ENCODE peak calls at places on chromosome 11, in ten cellular contexts. T is T-helper 1 cell; U is HT-29; D is PC-3; O is AG09309; V is C1 segment of cervical spinal cord; E is iPS DF 19.7; K is Daoy; L is activated CD8-positive, alpha-beta memory T cell treated with anti-CD3 and anti-CD28 coated beads for 4 hours; H is activated CD4-positive, CD25-positive, alpha-beta regulatory T cell treated with anti-CD3 and anti-CD28 coated beads, Interleukin-2, amount 50 U/mL, for 72 hours. F is an unnamed sample.

GRCh38 chr11:57237204-57237681 is at the start of gene APLNR:
- DNase-seq in V (no peak), K (peak; percentile 27), T (no peak), U (no peak), E (no peak), L (no peak), D (no peak), O (no peak), H (no peak), F (peak; percentile 33)

GRCh38 chr11:115505165-115505564 is 950 bp upstream of the CADM1 start:
- DNase-seq in L (no peak), O (no peak), T (no peak), D (no peak), E (no peak), K (no peak), U (no peak), V (peak; percentile 38), H (no peak), F (no peak)

GRCh38 chr11:35485656-35486318 is 39.6 kb downstream of the PAMR1 start:
- DNase-seq in O (no peak), D (peak; percentile 92), K (peak; percentile 81), U (peak; percentile 97), H (peak; percentile 78), T (peak; percentile 34), L (peak; percentile 51), V (peak; percentile 40), E (peak; percentile 60), F (peak; percentile 67)

GRCh38 chr11:44257338-44258189 is 52.4 kb downstream of the ALX4 start:
- DNase-seq in K (no peak), E (no peak), V (no peak), U (no peak), L (no peak), T (no peak), H (no peak), D (no peak), O (no peak), F (no peak)

GRCh38 chr11:41836426-41836825 is 377.0 kb upstream of the LRRC4C start:
- DNase-seq in H (no peak), D (peak; percentile 42), V (no peak), U (peak; percentile 34), K (no peak), T (no peak), E (no peak), O (no peak), L (no peak), F (no peak)

GRCh38 chr11:117412653-117413275 is 85.1 kb downstream of the CEP164 start:
- DNase-seq in O (no peak), E (no peak), L (no peak), K (no peak), T (no peak), U (no peak), V (no peak), H (no peak), D (no peak), F (no peak)

GRCh38 chr11:13382751-13383150 is 80.3 kb downstream of the BTBD10 start:
- DNase-seq in E (no peak), V (no peak), D (no peak), U (no peak), L (no peak), K (no peak), H (no peak), O (no peak), T (no peak), F (no peak)

GRCh38 chr11:114187173-114187572 is 109.0 kb upstream of the NNMT start:
- DNase-seq in H (no peak), U (no peak), E (no peak), V (no peak), K (no peak), O (no peak), T (no peak), L (no peak), D (no peak), F (no peak)

GRCh38 chr11:24697722-24698121 is 200.9 kb downstream of the LUZP2 start:
- DNase-seq in E (no peak), L (no peak), D (peak; percentile 46), U (no peak), V (no peak), T (no peak), K (no peak), O (no peak), H (no peak), F (no peak)

GRCh38 chr11:48900131-48900800 is 83.4 kb downstream of the TRIM51G start:
- DNase-seq in H (no peak), E (no peak), T (no peak), L (no peak), D (no peak), K (no peak), U (no peak), V (no peak), O (no peak), F (no peak)

F was measured in NT2/D1.